ENCODE peak calls at places on chromosomes 5 and 9, in six cellular contexts. One of them, this sample, is unnamed. For H3K9me3, the result is how much of the 10 kb centered on the place peaks cover.

GRCh38 chr5:149257875-149258705 is 13.6 kb upstream of the AFAP1L1 start:
- DNase-seq in body of pancreas: no peak
- DNase-seq in neuronal stem cell: no peak
- DNase-seq in ascending aorta: no peak
- DNase-seq in upper lobe of right lung: no peak
- DNase-seq in aorta: no peak
- DNase-seq in this sample: no peak

GRCh38 chr9:133669402-133669801 is 33.2 kb downstream of the DBH start:
- DNase-seq in ascending aorta: no peak
- DNase-seq in neuronal stem cell: no peak
- DNase-seq in body of pancreas: no peak
- DNase-seq in aorta: no peak
- DNase-seq in upper lobe of right lung: no peak
- DNase-seq in this sample: no peak

GRCh38 chr9:36846621-36847020 is 187.4 kb downstream of the PAX5 start:
- DNase-seq in body of pancreas: no peak
- DNase-seq in neuronal stem cell: no peak
- DNase-seq in ascending aorta: no peak
- DNase-seq in aorta: no peak
- DNase-seq in upper lobe of right lung: no peak
- DNase-seq in this sample: no peak

GRCh38 chr5:179152941-179153340 is 92.8 kb downstream of the ZNF354C start:
- DNase-seq in body of pancreas: no peak
- DNase-seq in upper lobe of right lung: peak
- DNase-seq in neuronal stem cell: no peak
- DNase-seq in ascending aorta: no peak
- DNase-seq in aorta: peak
- DNase-seq in this sample: no peak

GRCh38 chr5:139651863-139652787 is 4.0 kb downstream of the CXXC5 start:
- DNase-seq in ascending aorta: peak
- DNase-seq in aorta: peak
- DNase-seq in body of pancreas: peak
- DNase-seq in upper lobe of right lung: peak
- DNase-seq in neuronal stem cell: peak
- DNase-seq in this sample: peak

GRCh38 chr5:173180331-173180730 is 36.0 kb downstream of the BNIP1 start:
- DNase-seq in ascending aorta: no peak
- DNase-seq in body of pancreas: no peak
- DNase-seq in upper lobe of right lung: no peak
- DNase-seq in aorta: no peak
- DNase-seq in neuronal stem cell: no peak
- DNase-seq in this sample: no peak

GRCh38 chr5:106587-106986 is 14.6 kb downstream of the PLEKHG4B start:
- DNase-seq in ascending aorta: no peak
- DNase-seq in upper lobe of right lung: no peak
- DNase-seq in aorta: no peak
- DNase-seq in neuronal stem cell: no peak
- DNase-seq in body of pancreas: no peak
- DNase-seq in this sample: no peak

GRCh38 chr5:8538813-8539212 is 669.9 kb downstream of the MTRR start:
- DNase-seq in neuronal stem cell: no peak
- DNase-seq in upper lobe of right lung: no peak
- DNase-seq in aorta: no peak
- DNase-seq in body of pancreas: no peak
- DNase-seq in ascending aorta: no peak
- DNase-seq in this sample: no peak

GRCh38 chr5:17898766-17899165 is 264.5 kb downstream of the TAF11L14 start:
- DNase-seq in upper lobe of right lung: no peak
- DNase-seq in ascending aorta: no peak
- DNase-seq in aorta: no peak
- DNase-seq in body of pancreas: no peak
- DNase-seq in neuronal stem cell: no peak
- DNase-seq in this sample: no peak

GRCh38 chr5:98187945-98188344 is 585.5 kb upstream of the RGMB start:
- DNase-seq in aorta: no peak
- DNase-seq in ascending aorta: no peak
- DNase-seq in upper lobe of right lung: no peak
- DNase-seq in body of pancreas: no peak
- DNase-seq in neuronal stem cell: no peak
- DNase-seq in this sample: no peak

GRCh38 chr5:158485604-158486081 is 614.1 kb downstream of the EBF1 start:
- DNase-seq in aorta: peak
- DNase-seq in upper lobe of right lung: no peak
- DNase-seq in ascending aorta: peak
- DNase-seq in body of pancreas: no peak
- DNase-seq in neuronal stem cell: no peak
- DNase-seq in this sample: no peak

GRCh38 chr5:79229357-79230174 is 6.4 kb upstream of the JMY start:
- DNase-seq in neuronal stem cell: no peak
- DNase-seq in ascending aorta: no peak
- DNase-seq in upper lobe of right lung: no peak
- DNase-seq in body of pancreas: no peak
- DNase-seq in aorta: no peak
- DNase-seq in this sample: no peak

GRCh38 chr9:87137718-87138117 is 190.4 kb upstream of the GAS1 start:
- DNase-seq in neuronal stem cell: no peak
- DNase-seq in aorta: no peak
- DNase-seq in upper lobe of right lung: no peak
- DNase-seq in body of pancreas: no peak
- DNase-seq in ascending aorta: no peak
- DNase-seq in this sample: no peak

GRCh38 chr5:419970-420369 is 23.0 kb upstream of the EXOC3 start:
- DNase-seq in neuronal stem cell: no peak
- DNase-seq in body of pancreas: no peak
- DNase-seq in ascending aorta: peak
- DNase-seq in aorta: peak
- DNase-seq in upper lobe of right lung: peak
- DNase-seq in this sample: no peak

GRCh38 chr9:136902259-136902821 is 16.0 kb downstream of the TRAF2 start:
- DNase-seq in upper lobe of right lung: peak
- DNase-seq in ascending aorta: peak
- DNase-seq in aorta: peak
- DNase-seq in body of pancreas: peak
- DNase-seq in neuronal stem cell: no peak
- DNase-seq in this sample: peak

GRCh38 chr5:18119156-18119785 is 485.0 kb downstream of the TAF11L14 start:
- DNase-seq in aorta: peak
- DNase-seq in neuronal stem cell: no peak
- DNase-seq in upper lobe of right lung: no peak
- DNase-seq in ascending aorta: no peak
- DNase-seq in body of pancreas: no peak
- DNase-seq in this sample: no peak

GRCh38 chr5:38670878-38671277 is 114.4 kb upstream of the LIFR start:
- DNase-seq in aorta: no peak
- DNase-seq in neuronal stem cell: no peak
- DNase-seq in upper lobe of right lung: no peak
- DNase-seq in ascending aorta: no peak
- DNase-seq in body of pancreas: no peak
- DNase-seq in this sample: no peak

GRCh38 chr9:117869287-117869686 is 165.1 kb downstream of the TLR4 start:
- DNase-seq in upper lobe of right lung: no peak
- DNase-seq in neuronal stem cell: no peak
- DNase-seq in body of pancreas: no peak
- DNase-seq in aorta: no peak
- DNase-seq in ascending aorta: no peak
- DNase-seq in this sample: no peak

GRCh38 chr5:141483842-141484241 is 988 bp upstream of the PCDHGC4 start:
- DNase-seq in aorta: no peak
- DNase-seq in body of pancreas: no peak
- DNase-seq in ascending aorta: no peak
- DNase-seq in upper lobe of right lung: no peak
- DNase-seq in neuronal stem cell: no peak
- DNase-seq in this sample: no peak

GRCh38 chr5:80069918-80070318 is 34.8 kb downstream of the THBS4 start:
- DNase-seq in body of pancreas: no peak
- DNase-seq in neuronal stem cell: no peak
- DNase-seq in ascending aorta: no peak
- DNase-seq in upper lobe of right lung: peak
- DNase-seq in aorta: no peak
- DNase-seq in this sample: no peak

GRCh38 chr9:135002336-135002735 is 84.6 kb upstream of the FCN1 start:
- DNase-seq in upper lobe of right lung: peak
- DNase-seq in aorta: peak
- DNase-seq in body of pancreas: no peak
- DNase-seq in neuronal stem cell: no peak
- DNase-seq in ascending aorta: no peak
- DNase-seq in this sample: no peak

GRCh38 chr9:124130277-124131075 is 118.9 kb downstream of the LHX2 start:
- DNase-seq in ascending aorta: no peak
- DNase-seq in aorta: peak
- DNase-seq in body of pancreas: no peak
- DNase-seq in upper lobe of right lung: no peak
- DNase-seq in neuronal stem cell: no peak
- DNase-seq in this sample: no peak

DNA sequence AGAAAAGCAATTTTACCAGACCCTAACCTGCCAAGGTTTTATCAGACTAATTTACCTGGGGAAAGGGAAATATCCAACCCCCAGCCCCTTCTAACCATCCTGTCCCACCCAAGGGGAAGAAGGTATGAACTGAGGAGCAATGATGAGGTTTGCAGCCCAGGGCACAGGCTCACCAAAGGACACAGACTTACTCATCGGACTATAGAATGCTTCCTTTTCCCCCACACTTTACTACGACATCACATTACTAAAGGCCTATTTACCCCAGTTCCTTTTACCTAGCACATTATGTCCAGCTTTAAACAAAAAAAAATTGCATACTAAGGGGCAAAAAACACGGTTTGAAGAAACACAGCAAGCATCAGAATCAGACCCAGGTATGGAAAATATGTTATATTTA is 94.1 kb upstream of the FST start:
- DNase-seq in aorta: no peak
- DNase-seq in body of pancreas: no peak
- DNase-seq in ascending aorta: no peak
- DNase-seq in neuronal stem cell: no peak
- DNase-seq in upper lobe of right lung: no peak
- DNase-seq in this sample: no peak
- H3K9me3 ChIP-seq in aorta: under half
- H3K9me3 ChIP-seq in body of pancreas: under half
- H3K9me3 ChIP-seq in ascending aorta: under half
- H3K9me3 ChIP-seq in neuronal stem cell: under half
- H3K9me3 ChIP-seq in upper lobe of right lung: under half
- H3K9me3 ChIP-seq in this sample: under half

DNA sequence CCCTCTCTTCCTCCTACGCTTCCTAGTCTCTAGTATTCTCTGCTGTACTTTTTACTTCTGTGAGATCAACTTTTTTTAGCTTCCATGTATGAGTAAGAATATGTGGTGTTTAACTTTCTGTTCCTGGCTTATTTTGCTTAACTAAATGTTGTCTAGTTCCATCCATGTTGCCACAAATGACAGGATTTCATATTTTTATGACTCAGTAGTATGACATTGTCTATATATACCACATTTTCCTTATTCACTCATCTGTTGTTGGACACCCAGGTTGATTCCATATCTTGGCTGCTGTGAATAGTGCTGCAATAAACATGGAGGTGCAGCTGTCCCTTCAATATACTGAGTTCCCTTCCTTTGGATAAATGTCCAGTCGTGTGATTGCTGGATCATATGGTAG is 34.8 kb downstream of the FGD3 start:
- DNase-seq in aorta: no peak
- DNase-seq in body of pancreas: no peak
- DNase-seq in ascending aorta: no peak
- DNase-seq in upper lobe of right lung: no peak
- DNase-seq in neuronal stem cell: no peak
- DNase-seq in this sample: no peak
- H3K9me3 ChIP-seq in aorta: under half
- H3K9me3 ChIP-seq in body of pancreas: under half
- H3K9me3 ChIP-seq in ascending aorta: under half
- H3K9me3 ChIP-seq in upper lobe of right lung: under half
- H3K9me3 ChIP-seq in neuronal stem cell: under half
- H3K9me3 ChIP-seq in this sample: under half

DNA sequence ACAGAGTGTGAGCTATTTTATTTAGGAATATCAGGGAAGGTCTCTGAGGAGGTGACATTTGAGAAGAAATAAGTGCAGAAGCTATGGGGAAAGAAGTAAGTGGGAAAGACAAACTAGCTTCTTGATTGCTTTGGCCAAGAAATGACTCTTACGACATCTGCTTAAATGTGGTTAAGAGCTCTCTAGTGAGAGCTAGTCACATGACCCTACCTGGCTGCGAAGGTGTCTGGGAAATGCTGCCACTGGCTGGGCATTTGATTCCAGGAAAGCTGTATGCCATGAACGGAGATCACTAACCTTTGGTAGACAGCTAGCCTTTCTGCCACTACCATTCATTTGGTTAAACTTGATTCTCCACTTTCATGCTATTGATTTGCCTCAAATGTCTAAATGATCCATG is 80.1 kb downstream of the KIAA0825 start:
- DNase-seq in body of pancreas: no peak
- DNase-seq in upper lobe of right lung: no peak
- DNase-seq in ascending aorta: no peak
- DNase-seq in neuronal stem cell: no peak
- DNase-seq in aorta: no peak
- DNase-seq in this sample: no peak
- H3K9me3 ChIP-seq in body of pancreas: under half
- H3K9me3 ChIP-seq in upper lobe of right lung: under half
- H3K9me3 ChIP-seq in ascending aorta: under half
- H3K9me3 ChIP-seq in neuronal stem cell: under half
- H3K9me3 ChIP-seq in aorta: under half
- H3K9me3 ChIP-seq in this sample: under half

GRCh38 chr5:2904399-2904798 is 152.9 kb upstream of the IRX2 start:
- DNase-seq in upper lobe of right lung: no peak
- DNase-seq in aorta: no peak
- DNase-seq in neuronal stem cell: no peak
- DNase-seq in body of pancreas: no peak
- DNase-seq in ascending aorta: no peak
- DNase-seq in this sample: no peak

GRCh38 chr5:2901511-2901910 is 150.0 kb upstream of the IRX2 start:
- DNase-seq in neuronal stem cell: no peak
- DNase-seq in aorta: no peak
- DNase-seq in body of pancreas: no peak
- DNase-seq in upper lobe of right lung: no peak
- DNase-seq in ascending aorta: no peak
- DNase-seq in this sample: no peak

GRCh38 chr5:2903451-2904395 is 152.2 kb upstream of the IRX2 start:
- DNase-seq in neuronal stem cell: no peak
- DNase-seq in ascending aorta: no peak
- DNase-seq in upper lobe of right lung: no peak
- DNase-seq in body of pancreas: no peak
- DNase-seq in aorta: no peak
- DNase-seq in this sample: no peak

GRCh38 chr5:2902186-2902585 is 150.7 kb upstream of the IRX2 start:
- DNase-seq in upper lobe of right lung: no peak
- DNase-seq in ascending aorta: no peak
- DNase-seq in body of pancreas: no peak
- DNase-seq in aorta: no peak
- DNase-seq in neuronal stem cell: no peak
- DNase-seq in this sample: no peak

DNA sequence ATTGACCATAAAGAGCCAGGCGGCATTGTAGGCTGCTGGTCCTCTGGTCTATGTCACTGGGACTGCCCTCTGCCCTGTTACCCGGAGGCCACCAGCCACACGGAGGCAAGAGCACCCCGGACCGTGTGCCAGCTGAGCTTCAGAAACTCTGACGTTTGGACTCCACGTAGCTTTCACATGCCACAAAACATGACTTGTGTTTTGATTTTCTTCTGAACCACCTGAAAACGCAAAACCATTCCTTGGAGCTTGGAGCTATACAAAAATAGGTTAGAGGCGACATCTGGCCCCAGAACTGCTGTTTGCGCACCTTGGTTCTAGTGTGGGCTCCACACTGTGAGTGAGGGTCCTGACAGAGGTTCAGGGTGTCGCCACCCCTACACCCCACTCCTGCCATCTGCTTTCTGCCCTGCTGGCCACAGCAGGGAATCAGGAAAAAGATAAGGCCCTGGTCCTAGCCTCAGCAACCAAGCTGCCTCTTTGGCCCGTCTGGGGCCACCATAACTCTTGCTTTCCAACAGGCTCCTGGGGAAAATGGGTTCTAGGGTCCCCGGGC is 151.3 kb upstream of the IRX2 start:
- DNase-seq in ascending aorta: no peak
- DNase-seq in body of pancreas: no peak
- DNase-seq in neuronal stem cell: no peak
- DNase-seq in upper lobe of right lung: no peak
- DNase-seq in aorta: no peak
- DNase-seq in this sample: no peak
- H3K9me3 ChIP-seq in ascending aorta: under half
- H3K9me3 ChIP-seq in body of pancreas: under half
- H3K9me3 ChIP-seq in neuronal stem cell: under half
- H3K9me3 ChIP-seq in upper lobe of right lung: under half
- H3K9me3 ChIP-seq in aorta: under half
- H3K9me3 ChIP-seq in this sample: under half